ENCODE peak calls at places on chromosomes 3 and 15, in ten cellular contexts. V is fibroblast of lung; H is T-helper 2 cell; X is mesothelial cell of epicardium; Z is stimulated activated CD4-positive, alpha-beta T cell treated with anti-CD3 and anti-CD28 coated beads, Interleukin-4, amount 100 ng/mL, for 1 hour; S is lower leg skin; M is HEK293T; I is HTR-8/SVneo; N is HS-5; K is AG08396. D is an unnamed sample.

GRCh38 chr3:72052841-72053409 is 268.0 kb upstream of the PROK2 start:
- DNase-seq in N (peak), X (no peak), S (no peak), V (peak), M (no peak), K (no peak), Z (no peak), I (no peak), H (no peak), D (no peak)

GRCh38 chr3:57597240-57597972 is at the start of gene ARF4:
- DNase-seq in N (peak), K (peak), V (peak), M (peak), S (peak), H (peak), I (peak), X (peak), Z (peak), D (peak)

GRCh38 chr3:66490214-66490613 is 10.6 kb downstream of the LRIG1 start:
- DNase-seq in Z (no peak), N (no peak), K (peak), H (no peak), S (no peak), X (no peak), V (peak), M (no peak), I (no peak), D (no peak)

GRCh38 chr15:31342781-31343626 is 16.4 kb downstream of the KLF13 start:
- DNase-seq in N (no peak), V (no peak), S (no peak), K (no peak), X (no peak), Z (no peak), H (no peak), M (no peak), I (no peak), D (no peak)

GRCh38 chr3:189950258-189950657 is 170.4 kb downstream of the P3H2 start:
- DNase-seq in S (no peak), V (no peak), H (no peak), I (no peak), M (no peak), K (no peak), Z (no peak), N (no peak), X (no peak), D (peak)

GRCh38 chr3:178381555-178381954 is 154.7 kb upstream of the KCNMB2 start:
- DNase-seq in M (no peak), H (no peak), I (no peak), X (no peak), N (no peak), K (no peak), Z (no peak), V (peak), S (no peak), D (no peak)

GRCh38 chr3:177468331-177468730 is 271.0 kb upstream of the TBL1XR1 start:
- DNase-seq in V (peak), I (no peak), Z (no peak), N (peak), M (no peak), S (no peak), X (no peak), K (peak), H (no peak), D (no peak)

GRCh38 chr3:10245313-10245712 is 2.9 kb upstream of the TATDN2 start:
- DNase-seq in K (no peak), I (no peak), N (no peak), H (no peak), V (no peak), M (no peak), S (no peak), X (no peak), Z (no peak), D (no peak)

GRCh38 chr15:77659350-77660321 is 26.9 kb upstream of the LINGO1 start:
- DNase-seq in V (peak), K (peak), X (no peak), I (peak), H (no peak), S (no peak), N (peak), Z (peak), M (peak), D (peak)

GRCh38 chr15:68415501-68416157 is 16.3 kb downstream of the ITGA11 start:
- DNase-seq in M (no peak), Z (no peak), N (no peak), V (no peak), I (no peak), S (peak), K (no peak), H (no peak), X (no peak), D (no peak)

GRCh38 chr3:72660270-72661114 is 187.8 kb downstream of the SHQ1 start:
- DNase-seq in Z (no peak), V (no peak), I (no peak), X (no peak), H (no peak), S (no peak), N (no peak), M (no peak), K (no peak), D (no peak)

GRCh38 chr3:120419797-120420196 is 31.0 kb downstream of the FSTL1 start:
- DNase-seq in I (no peak), N (no peak), X (no peak), K (no peak), V (no peak), M (no peak), S (no peak), Z (no peak), H (no peak), D (no peak)

GRCh38 chr3:18438586-18438985 is 13.4 kb upstream of the SATB1 start:
- DNase-seq in I (no peak), N (no peak), K (no peak), M (no peak), V (no peak), H (peak), X (no peak), S (no peak), Z (peak), D (no peak)

GRCh38 chr15:79844221-79844620 is 52.6 kb downstream of the MTHFS start:
- DNase-seq in H (no peak), V (no peak), N (no peak), I (no peak), Z (no peak), X (no peak), M (no peak), K (no peak), S (no peak), D (no peak)

GRCh38 chr3:115646027-115646690 is 22.8 kb downstream of the GAP43 start:
- DNase-seq in N (no peak), I (no peak), X (no peak), H (no peak), Z (no peak), V (no peak), M (no peak), K (no peak), S (no peak), D (no peak)

GRCh38 chr3:188874576-188874975 is 297.2 kb upstream of the TPRG1 start:
- DNase-seq in K (no peak), H (no peak), I (no peak), Z (no peak), S (no peak), M (no peak), V (no peak), X (no peak), N (no peak), D (no peak)

GRCh38 chr15:48928877-48929538 is 34.7 kb downstream of the SHC4 start:
- DNase-seq in S (no peak), M (no peak), K (no peak), N (no peak), X (no peak), V (no peak), I (no peak), Z (no peak), H (no peak), D (no peak)

GRCh38 chr3:14773691-14774128 is 45.1 kb upstream of the FGD5 start:
- DNase-seq in V (no peak), Z (no peak), X (no peak), H (no peak), N (no peak), M (no peak), K (no peak), S (peak), I (no peak), D (no peak)

GRCh38 chr3:179544981-179545645 is 17.6 kb upstream of the ACTL6A start:
- DNase-seq in V (peak), M (no peak), Z (no peak), K (peak), S (no peak), I (no peak), X (no peak), H (no peak), N (peak), D (no peak)

GRCh38 chr3:38454884-38455638 is 1.4 kb downstream of the ACVR2B start:
- DNase-seq in M (peak), K (peak), H (peak), X (peak), S (peak), I (peak), V (peak), N (peak), Z (peak), D (peak)

GRCh38 chr15:82045179-82045891 is 483 bp downstream of the MEX3B start:
- DNase-seq in I (peak), N (no peak), Z (peak), X (peak), V (peak), S (peak), M (peak), H (peak), K (peak), D (peak)

GRCh38 chr3:44074181-44074580 is 167.5 kb upstream of the TOPAZ1 start:
- DNase-seq in M (no peak), H (no peak), X (no peak), Z (no peak), K (no peak), N (no peak), V (no peak), I (no peak), S (peak), D (no peak)

GRCh38 chr15:29233566-29233965 is 36.1 kb downstream of the NSMCE3 start:
- DNase-seq in H (no peak), I (no peak), X (no peak), M (no peak), Z (no peak), K (no peak), N (no peak), S (no peak), V (no peak), D (no peak)

GRCh38 chr15:29889545-29890329 is 67.5 kb upstream of the TJP1 start:
- DNase-seq in V (peak), S (no peak), I (no peak), X (no peak), H (no peak), Z (no peak), K (no peak), M (no peak), N (no peak), D (no peak)

GRCh38 chr3:62167566-62168262 is 205.6 kb downstream of the FEZF2 start:
- DNase-seq in I (no peak), M (no peak), K (no peak), H (no peak), V (peak), X (no peak), S (no peak), N (no peak), Z (no peak), D (no peak)

GRCh38 chr3:31196261-31196660 is 301.8 kb upstream of the GADL1 start:
- DNase-seq in V (no peak), H (no peak), K (no peak), N (no peak), I (no peak), X (no peak), Z (no peak), S (no peak), M (no peak), D (no peak)

D was measured in left kidney.